ENCODE peak calls at places on chromosomes 12 and 14, in nine cellular contexts. One of them, this sample, is unnamed.

GRCh38 chr14:50766338-50766886 is 64.5 kb downstream of the NIN start:
- DNase-seq in NCI-H1092 treated with DMSO at 0.1 percent for 48 hours: no peak
- DNase-seq in cardiac muscle cell: peak; percentile 31
- DNase-seq in endodermal cell: no peak
- DNase-seq in natural killer cell treated with Interleukin-12 subunit alpha and Interleukin-12 subunit beta and Interleukin-15 and Interleukin-18, amount 100 ng/mL, for 72 hours: no peak
- DNase-seq in ELR: peak; percentile 73
- DNase-seq in hippocampal formation: no peak
- DNase-seq in right cardiac atrium: no peak
- DNase-seq in GM06990: no peak
- DNase-seq in this sample: no peak

GRCh38 chr12:30796508-30796780 is 41.7 kb upstream of the CAPRIN2 start:
- DNase-seq in NCI-H1092 treated with DMSO at 0.1 percent for 48 hours: peak; percentile 32
- DNase-seq in cardiac muscle cell: peak; percentile 85
- DNase-seq in endodermal cell: no peak
- DNase-seq in natural killer cell treated with Interleukin-12 subunit alpha and Interleukin-12 subunit beta and Interleukin-15 and Interleukin-18, amount 100 ng/mL, for 72 hours: no peak
- DNase-seq in ELR: peak; percentile 64
- DNase-seq in hippocampal formation: no peak
- DNase-seq in right cardiac atrium: peak; percentile 68
- DNase-seq in GM06990: no peak
- DNase-seq in this sample: no peak

GRCh38 chr14:77400216-77400615 is 23.0 kb downstream of the SAMD15 start:
- DNase-seq in NCI-H1092 treated with DMSO at 0.1 percent for 48 hours: no peak
- DNase-seq in cardiac muscle cell: no peak
- DNase-seq in endodermal cell: no peak
- DNase-seq in natural killer cell treated with Interleukin-12 subunit alpha and Interleukin-12 subunit beta and Interleukin-15 and Interleukin-18, amount 100 ng/mL, for 72 hours: no peak
- DNase-seq in ELR: no peak
- DNase-seq in hippocampal formation: no peak
- DNase-seq in right cardiac atrium: no peak
- DNase-seq in GM06990: no peak
- DNase-seq in this sample: no peak

GRCh38 chr12:104747330-104747729 is 210.8 kb downstream of the SLC41A2 start:
- DNase-seq in NCI-H1092 treated with DMSO at 0.1 percent for 48 hours: no peak
- DNase-seq in cardiac muscle cell: no peak
- DNase-seq in endodermal cell: peak; percentile 36
- DNase-seq in natural killer cell treated with Interleukin-12 subunit alpha and Interleukin-12 subunit beta and Interleukin-15 and Interleukin-18, amount 100 ng/mL, for 72 hours: no peak
- DNase-seq in ELR: no peak
- DNase-seq in hippocampal formation: no peak
- DNase-seq in right cardiac atrium: no peak
- DNase-seq in GM06990: no peak
- DNase-seq in this sample: no peak

GRCh38 chr14:21069388-21070082 is 569 bp upstream of the ARHGEF40 start:
- DNase-seq in NCI-H1092 treated with DMSO at 0.1 percent for 48 hours: peak; percentile 55
- DNase-seq in cardiac muscle cell: no peak
- DNase-seq in endodermal cell: peak; percentile 86
- DNase-seq in natural killer cell treated with Interleukin-12 subunit alpha and Interleukin-12 subunit beta and Interleukin-15 and Interleukin-18, amount 100 ng/mL, for 72 hours: peak; percentile 50
- DNase-seq in ELR: peak; percentile 51
- DNase-seq in hippocampal formation: peak; percentile 68
- DNase-seq in right cardiac atrium: peak; percentile 86
- DNase-seq in GM06990: no peak
- DNase-seq in this sample: peak; percentile 73

GRCh38 chr14:82855912-82856381 is 1322.3 kb upstream of the SEL1L start:
- DNase-seq in NCI-H1092 treated with DMSO at 0.1 percent for 48 hours: peak; percentile 23
- DNase-seq in cardiac muscle cell: peak; percentile 58
- DNase-seq in endodermal cell: no peak
- DNase-seq in natural killer cell treated with Interleukin-12 subunit alpha and Interleukin-12 subunit beta and Interleukin-15 and Interleukin-18, amount 100 ng/mL, for 72 hours: no peak
- DNase-seq in ELR: no peak
- DNase-seq in hippocampal formation: no peak
- DNase-seq in right cardiac atrium: no peak
- DNase-seq in GM06990: no peak
- DNase-seq in this sample: no peak

GRCh38 chr12:45575823-45576448 is 153.6 kb upstream of the ARID2 start:
- DNase-seq in NCI-H1092 treated with DMSO at 0.1 percent for 48 hours: no peak
- DNase-seq in cardiac muscle cell: no peak
- DNase-seq in endodermal cell: no peak
- DNase-seq in natural killer cell treated with Interleukin-12 subunit alpha and Interleukin-12 subunit beta and Interleukin-15 and Interleukin-18, amount 100 ng/mL, for 72 hours: no peak
- DNase-seq in ELR: no peak
- DNase-seq in hippocampal formation: no peak
- DNase-seq in right cardiac atrium: no peak
- DNase-seq in GM06990: peak; percentile 40
- DNase-seq in this sample: no peak

GRCh38 chr12:132812631-132813305 is 15.9 kb downstream of the GOLGA3 start:
- DNase-seq in NCI-H1092 treated with DMSO at 0.1 percent for 48 hours: no peak
- DNase-seq in cardiac muscle cell: no peak
- DNase-seq in endodermal cell: no peak
- DNase-seq in natural killer cell treated with Interleukin-12 subunit alpha and Interleukin-12 subunit beta and Interleukin-15 and Interleukin-18, amount 100 ng/mL, for 72 hours: no peak
- DNase-seq in ELR: peak; percentile 53
- DNase-seq in hippocampal formation: no peak
- DNase-seq in right cardiac atrium: peak; percentile 18
- DNase-seq in GM06990: no peak
- DNase-seq in this sample: no peak

GRCh38 chr12:53078425-53079225 is 565 bp downstream of the SPRYD3 start:
- DNase-seq in NCI-H1092 treated with DMSO at 0.1 percent for 48 hours: no peak
- DNase-seq in cardiac muscle cell: no peak
- DNase-seq in endodermal cell: no peak
- DNase-seq in natural killer cell treated with Interleukin-12 subunit alpha and Interleukin-12 subunit beta and Interleukin-15 and Interleukin-18, amount 100 ng/mL, for 72 hours: no peak
- DNase-seq in ELR: peak; percentile 58
- DNase-seq in hippocampal formation: no peak
- DNase-seq in right cardiac atrium: no peak
- DNase-seq in GM06990: no peak
- DNase-seq in this sample: no peak

GRCh38 chr12:69024907-69025306 is 91.9 kb upstream of the CPM start:
- DNase-seq in NCI-H1092 treated with DMSO at 0.1 percent for 48 hours: no peak
- DNase-seq in cardiac muscle cell: no peak
- DNase-seq in endodermal cell: no peak
- DNase-seq in natural killer cell treated with Interleukin-12 subunit alpha and Interleukin-12 subunit beta and Interleukin-15 and Interleukin-18, amount 100 ng/mL, for 72 hours: no peak
- DNase-seq in ELR: peak; percentile 79
- DNase-seq in hippocampal formation: no peak
- DNase-seq in right cardiac atrium: no peak
- DNase-seq in GM06990: no peak
- DNase-seq in this sample: no peak

GRCh38 chr14:94681300-94682060 is 69.3 kb downstream of the SERPINA3 start:
- DNase-seq in NCI-H1092 treated with DMSO at 0.1 percent for 48 hours: no peak
- DNase-seq in cardiac muscle cell: no peak
- DNase-seq in endodermal cell: peak; percentile 86
- DNase-seq in natural killer cell treated with Interleukin-12 subunit alpha and Interleukin-12 subunit beta and Interleukin-15 and Interleukin-18, amount 100 ng/mL, for 72 hours: no peak
- DNase-seq in ELR: peak; percentile 79
- DNase-seq in hippocampal formation: no peak
- DNase-seq in right cardiac atrium: no peak
- DNase-seq in GM06990: no peak
- DNase-seq in this sample: no peak

GRCh38 chr12:105036937-105037649 is 47.2 kb downstream of the ALDH1L2 start:
- DNase-seq in NCI-H1092 treated with DMSO at 0.1 percent for 48 hours: no peak
- DNase-seq in cardiac muscle cell: no peak
- DNase-seq in endodermal cell: no peak
- DNase-seq in natural killer cell treated with Interleukin-12 subunit alpha and Interleukin-12 subunit beta and Interleukin-15 and Interleukin-18, amount 100 ng/mL, for 72 hours: no peak
- DNase-seq in ELR: peak; percentile 38
- DNase-seq in hippocampal formation: no peak
- DNase-seq in right cardiac atrium: no peak
- DNase-seq in GM06990: no peak
- DNase-seq in this sample: no peak

GRCh38 chr12:111428081-111428727 is 22.5 kb downstream of the SH2B3 start:
- DNase-seq in NCI-H1092 treated with DMSO at 0.1 percent for 48 hours: no peak
- DNase-seq in cardiac muscle cell: no peak
- DNase-seq in endodermal cell: no peak
- DNase-seq in natural killer cell treated with Interleukin-12 subunit alpha and Interleukin-12 subunit beta and Interleukin-15 and Interleukin-18, amount 100 ng/mL, for 72 hours: no peak
- DNase-seq in ELR: no peak
- DNase-seq in hippocampal formation: no peak
- DNase-seq in right cardiac atrium: peak; percentile 63
- DNase-seq in GM06990: no peak
- DNase-seq in this sample: no peak